ENCODE peak calls at places on chromosomes 5 and 9, in four cellular contexts. O is uterus, M is neural crest cell, G is hepatocyte. B is an unnamed sample.

GRCh38 chr5:89723907-89724306 is 685.6 kb downstream of the CETN3 start:
- DNase-seq in O (no peak), M (no peak), G (no peak), B (no peak)

GRCh38 chr5:153613143-153613542 is 122.7 kb downstream of the GRIA1 start:
- DNase-seq in O (no peak), M (no peak), G (no peak), B (peak; percentile 29)

GRCh38 chr5:152335461-152335860 is 69.6 kb downstream of the NMUR2 start:
- DNase-seq in O (no peak), M (no peak), G (no peak), B (no peak)

GRCh38 chr5:43772601-43773031 is 169.6 kb downstream of the NNT start:
- DNase-seq in O (no peak), M (no peak), G (no peak), B (peak; percentile 15)

GRCh38 chr9:112867275-112867991 is 23.2 kb downstream of the SLC46A2 start:
- DNase-seq in O (no peak), M (no peak), G (peak; percentile 57), B (peak; percentile 80)

GRCh38 chr9:35673132-35673997 is at the start of gene CA9:
- DNase-seq in O (peak; percentile 23), M (no peak), G (no peak), B (no peak)

GRCh38 chr9:114696814-114697544 is 15.0 kb upstream of the TEX48 start:
- DNase-seq in O (no peak), M (no peak), G (no peak), B (no peak)

GRCh38 chr9:134632329-134632728 is 9.3 kb upstream of the COL5A1 start:
- DNase-seq in O (no peak), M (no peak), G (no peak), B (no peak)

GRCh38 chr9:694499-695154 is 146.9 kb upstream of the DMRT1 start:
- DNase-seq in O (peak; percentile 54), M (no peak), G (peak; percentile 32), B (peak; percentile 90)

GRCh38 chr9:693460-694390 is 147.8 kb upstream of the DMRT1 start:
- DNase-seq in O (peak; percentile 84), M (no peak), G (peak; percentile 40), B (peak; percentile 80)

GRCh38 chr9:690517-691111 is 150.9 kb upstream of the DMRT1 start:
- DNase-seq in O (no peak), M (no peak), G (no peak), B (no peak)

GRCh38 chr9:691825-692363 is 149.6 kb upstream of the DMRT1 start:
- DNase-seq in O (no peak), M (no peak), G (no peak), B (no peak)

GRCh38 chr9:692636-693459 is 148.6 kb upstream of the DMRT1 start:
- DNase-seq in O (no peak), M (no peak), G (no peak), B (peak; percentile 50)
- TF ChIP-seq CTCF in O (no peak), M (no peak), G (no peak), B (no peak)

DNA sequence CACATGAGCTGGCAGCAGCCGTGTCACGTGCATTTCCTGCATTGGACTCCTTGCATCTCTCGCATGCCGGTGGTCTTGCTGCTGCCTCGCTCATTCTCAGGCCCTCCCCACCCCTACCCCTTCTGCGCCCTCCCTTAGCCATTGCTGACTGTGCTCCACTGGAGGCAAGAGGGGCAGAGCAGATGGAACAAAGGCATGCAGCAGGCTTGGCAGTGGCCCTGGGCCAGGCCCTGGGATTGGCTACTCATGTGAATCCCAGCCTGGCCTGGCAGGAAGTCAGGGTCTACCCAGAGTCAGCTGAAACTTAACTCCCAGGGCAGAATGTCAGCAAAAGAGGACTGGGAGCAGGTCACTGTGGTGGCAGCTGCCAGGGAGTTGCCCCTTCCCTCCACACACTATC is 62.3 kb downstream of the TSTD2 start:
- DNase-seq in O (peak; percentile 45), M (no peak), G (no peak), B (no peak)
- TF ChIP-seq CTCF in O (no peak), M (no peak), G (no peak), B (no peak)

DNA sequence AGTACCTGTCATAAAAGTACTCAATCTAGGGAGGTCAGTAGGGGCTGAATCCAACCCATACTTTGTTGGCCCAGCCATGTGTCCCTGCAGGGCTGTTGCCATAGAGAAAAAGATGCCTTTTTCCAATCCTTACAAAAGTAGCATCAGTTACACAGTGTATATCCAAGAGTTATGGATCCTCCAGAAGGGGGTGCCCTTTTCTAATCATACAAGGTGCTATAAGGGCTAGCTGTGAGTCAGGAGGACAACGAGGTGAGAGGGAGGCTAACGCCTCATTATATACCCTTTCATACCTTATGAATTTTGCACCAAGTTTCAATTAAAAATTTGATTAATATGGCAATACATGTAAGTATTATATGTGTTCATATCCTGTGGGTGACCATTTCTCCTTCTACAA is 4.8 kb downstream of the KIAA0825 start:
- DNase-seq in O (no peak), M (no peak), G (peak; percentile 24), B (no peak)
- TF ChIP-seq CTCF in O (no peak), M (peak; percentile 34), G (peak; percentile 15), B (peak; percentile 71)

DNA sequence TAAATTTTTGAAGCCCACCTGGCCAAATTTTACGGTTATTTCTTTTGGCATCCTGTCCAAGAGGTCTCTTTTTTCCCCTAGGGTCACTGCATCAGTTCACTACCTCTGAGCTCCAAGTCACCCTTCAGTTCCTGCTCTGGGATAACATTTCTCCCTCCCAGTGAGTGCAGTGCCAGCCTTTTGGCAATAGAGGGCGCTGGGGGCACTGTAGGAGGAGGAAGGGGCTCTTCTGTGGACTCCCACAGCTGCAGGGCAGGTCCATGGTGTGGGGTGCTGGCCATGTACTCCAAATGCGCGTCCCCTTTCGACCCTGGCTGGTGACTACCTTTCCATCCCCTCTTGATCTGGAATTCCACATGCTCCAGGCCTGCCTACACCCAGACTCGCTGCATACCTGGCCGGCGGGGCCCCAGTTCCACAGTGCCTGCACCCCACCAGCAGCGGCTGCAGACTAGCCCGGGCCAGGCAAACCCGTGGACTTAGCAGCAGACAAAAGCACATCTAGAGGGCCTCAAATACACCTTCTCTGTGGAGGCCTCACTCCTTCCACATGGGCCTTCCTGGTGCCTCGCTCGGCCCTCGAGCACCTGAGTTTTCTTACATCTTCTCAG is 20.3 kb upstream of the NINJ1 start:
- DNase-seq in O (no peak), M (peak; percentile 66), G (peak; percentile 59), B (no peak)
- TF ChIP-seq CTCF in O (no peak), M (peak; percentile 64), G (peak; percentile 49), B (peak; percentile 77)

GRCh38 chr5:143196601-143197259 is 206.8 kb downstream of the NR3C1 start:
- DNase-seq in O (no peak), M (no peak), G (no peak), B (no peak)
- TF ChIP-seq CTCF in O (no peak), M (no peak), G (no peak), B (peak; percentile 66)

DNA sequence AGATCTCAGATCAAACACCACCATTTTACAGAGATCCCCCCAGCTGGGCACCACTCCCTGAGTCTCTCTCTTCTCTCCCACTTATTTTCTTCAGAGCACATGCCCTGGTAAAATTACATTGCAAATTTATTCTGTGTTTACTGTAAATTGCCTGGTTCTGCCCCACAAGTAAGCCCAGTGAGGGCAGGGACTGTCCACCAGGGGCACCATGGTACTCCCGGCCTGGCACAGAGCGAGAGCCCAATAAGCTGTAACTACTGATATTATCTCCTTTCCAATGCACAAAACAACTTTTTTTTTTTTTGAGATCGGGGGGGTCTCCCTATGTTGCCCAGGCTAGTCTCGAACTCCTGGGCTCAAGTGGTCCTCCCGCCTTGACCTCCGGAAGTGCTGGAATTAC is 123.0 kb downstream of the PAX5 start:
- DNase-seq in O (no peak), M (no peak), G (no peak), B (no peak)
- TF ChIP-seq CTCF in O (no peak), M (no peak), G (no peak), B (peak; percentile 15)

DNA sequence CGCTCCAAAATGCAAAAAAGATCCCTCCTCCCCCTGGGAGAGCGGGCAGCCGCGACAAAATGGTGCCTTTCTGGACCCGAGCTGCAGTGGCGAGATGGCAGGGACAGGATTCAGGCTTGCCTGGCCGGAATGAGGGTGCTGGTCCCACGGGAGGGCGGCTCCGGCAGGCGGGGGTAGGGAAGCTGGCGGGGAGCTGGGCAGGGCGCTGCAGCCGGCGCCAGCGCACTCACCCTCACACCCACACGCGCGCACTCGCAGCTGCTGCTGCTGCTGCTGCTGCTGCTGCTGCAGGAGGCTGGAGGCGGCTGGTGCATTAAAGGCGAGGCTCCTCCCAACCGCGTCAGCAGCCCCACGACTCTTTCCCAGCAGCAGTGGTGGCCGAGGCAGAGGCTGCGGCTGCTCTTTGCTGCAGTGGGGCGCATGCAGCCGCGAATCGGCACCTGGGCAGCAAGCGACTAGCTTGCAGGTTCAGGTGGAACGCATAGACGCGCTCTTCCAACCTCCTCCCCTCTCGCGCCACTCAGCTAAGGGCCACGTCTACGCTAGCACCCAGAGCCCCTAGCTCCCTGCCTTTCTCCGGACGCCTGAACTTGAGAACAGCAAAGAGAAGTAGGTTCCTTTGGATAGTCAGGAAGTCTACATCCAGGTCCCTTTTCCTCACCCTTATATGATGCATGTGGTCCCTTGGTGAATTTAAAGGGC is at the start of gene PPP2R2B:
- DNase-seq in O (no peak), M (peak; percentile 58), G (peak; percentile 74), B (no peak)
- TF ChIP-seq CTCF in O (no peak), M (no peak), G (no peak), B (no peak)

GRCh38 chr9:99197124-99197630 is 24.6 kb downstream of the ALG2 start:
- DNase-seq in O (no peak), M (no peak), G (no peak), B (no peak)
- TF ChIP-seq CTCF in O (no peak), M (no peak), G (no peak), B (peak; percentile 41)

DNA sequence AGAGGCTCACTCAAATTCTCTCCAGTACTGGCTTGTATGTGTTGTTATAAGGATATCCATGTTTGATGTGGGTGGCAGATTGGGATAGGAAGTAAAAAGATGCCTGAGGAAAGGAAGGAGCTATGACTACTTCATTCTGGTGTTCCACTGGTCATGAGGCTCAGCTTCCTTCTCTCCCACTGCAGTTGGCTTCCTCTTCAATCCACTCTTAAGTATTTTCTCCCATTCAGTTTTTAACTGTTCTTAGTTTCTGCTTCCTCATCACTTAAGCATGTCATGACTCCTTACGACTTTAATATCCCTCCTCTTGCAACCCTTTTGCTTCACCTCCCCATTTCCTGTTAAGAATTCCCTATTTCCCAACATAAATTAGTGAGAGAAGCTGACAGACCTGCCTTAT is 81.1 kb downstream of the PJA2 start:
- DNase-seq in O (no peak), M (no peak), G (no peak), B (peak; percentile 44)
- TF ChIP-seq CTCF in O (no peak), M (no peak), G (no peak), B (no peak)

GRCh38 chr5:150562832-150563231 is 54.9 kb downstream of the NDST1 start:
- DNase-seq in O (peak; percentile 14), M (peak; percentile 24), G (peak; percentile 52), B (peak; percentile 64)

GRCh38 chr5:150567031-150567680 is 59.2 kb downstream of the NDST1 start:
- DNase-seq in O (peak; percentile 11), M (no peak), G (no peak), B (peak; percentile 51)

GRCh38 chr5:150568663-150569062 is 60.7 kb downstream of the NDST1 start:
- DNase-seq in O (peak; percentile 2), M (no peak), G (no peak), B (no peak)

GRCh38 chr5:150561571-150562295 is 53.8 kb downstream of the NDST1 start:
- DNase-seq in O (peak; percentile 3), M (no peak), G (no peak), B (no peak)

DNA sequence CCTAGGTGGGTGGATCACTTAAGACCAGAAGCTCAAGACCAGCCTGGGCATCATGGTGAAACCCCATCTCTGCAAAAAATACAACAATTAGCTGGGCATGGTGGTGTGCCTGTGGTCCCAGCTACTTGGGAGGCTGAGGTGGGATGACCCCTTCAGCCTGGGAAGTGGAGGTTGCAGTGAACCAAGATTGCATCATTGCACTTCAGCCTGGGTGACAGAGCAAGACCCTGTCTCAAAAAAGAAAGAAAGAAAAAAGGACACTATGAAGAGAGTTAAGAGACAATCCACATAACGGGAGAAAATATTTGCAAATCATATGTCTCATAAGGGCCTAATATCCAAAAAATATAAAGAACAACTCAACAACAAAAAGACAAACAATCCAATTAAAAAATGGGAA is 57.9 kb downstream of the NDST1 start:
- DNase-seq in O (peak; percentile 1), M (no peak), G (no peak), B (no peak)
- TF ChIP-seq CTCF in O (no peak), M (no peak), G (no peak), B (no peak)

B was measured in HFFc6.